ENCODE peak calls at places on chromosomes 3 and 15, in eight cellular contexts. K is iPS-NIHi11; B is sigmoid colon; Z is Calu3; T is brain microvascular endothelial cell; A is stimulated activated CD4-positive, alpha-beta T cell treated with anti-CD3 and anti-CD28 coated beads, Interleukin-1b, Interleukin-23, amount 100 ng/mL, for 48 hours; D is NCI-H2081; L is effector memory CD4-positive, alpha-beta T cell. P is an unnamed sample.

GRCh38 chr3:31943041-31943440 is 38.0 kb downstream of the OSBPL10 start:
- DNase-seq in K (no peak), Z (no peak), A (no peak), D (no peak), B (no peak), T (no peak), L (no peak), P (no peak)

GRCh38 chr3:8278448-8278847 is 223.2 kb upstream of the LMCD1 start:
- DNase-seq in L (no peak), B (no peak), Z (no peak), D (no peak), A (no peak), T (no peak), K (no peak), P (no peak)

GRCh38 chr3:51381333-51381705 is 3.8 kb upstream of the MANF start:
- DNase-seq in T (no peak), K (no peak), L (no peak), A (no peak), B (no peak), D (no peak), Z (no peak), P (no peak)

GRCh38 chr3:132803889-132804288 is 81.7 kb upstream of the NPHP3 start:
- DNase-seq in Z (no peak), L (no peak), K (peak; percentile 56), B (no peak), T (peak; percentile 1), A (no peak), D (no peak), P (no peak)

GRCh38 chr3:16063603-16064002 is 110.9 kb upstream of the GALNT15 start:
- DNase-seq in Z (no peak), K (no peak), D (no peak), A (no peak), L (no peak), T (no peak), B (peak; percentile 76), P (peak; percentile 96)

GRCh38 chr3:62186967-62187366 is 186.4 kb downstream of the FEZF2 start:
- DNase-seq in L (no peak), T (no peak), B (no peak), D (no peak), Z (no peak), A (no peak), K (peak; percentile 45), P (no peak)

GRCh38 chr3:171404376-171404982 is 55.7 kb downstream of the TNIK start:
- DNase-seq in T (no peak), Z (peak; percentile 23), L (no peak), K (no peak), A (no peak), B (no peak), D (no peak), P (no peak)

GRCh38 chr3:31776016-31776415 is 205.0 kb downstream of the OSBPL10 start:
- DNase-seq in T (no peak), B (no peak), L (no peak), A (no peak), Z (no peak), D (no peak), K (no peak), P (no peak)

GRCh38 chr3:21747376-21747775 is 3.6 kb downstream of the ZNF385D start:
- DNase-seq in L (no peak), K (no peak), D (no peak), B (no peak), Z (no peak), A (no peak), T (no peak), P (no peak)

GRCh38 chr3:183013074-183013473 is 32.7 kb upstream of the DCUN1D1 start:
- DNase-seq in K (no peak), A (no peak), D (no peak), L (no peak), B (no peak), Z (no peak), T (no peak), P (no peak)

GRCh38 chr3:8712871-8713360 is 20.7 kb upstream of the CAV3 start:
- DNase-seq in K (peak; percentile 2), B (no peak), D (no peak), Z (no peak), T (no peak), L (no peak), A (no peak), P (no peak)

GRCh38 chr15:67197364-67197695 is 57.1 kb downstream of the AAGAB start:
- DNase-seq in A (no peak), D (no peak), L (no peak), K (no peak), Z (no peak), B (no peak), T (no peak), P (no peak)

GRCh38 chr3:112781611-112782010 is 65.1 kb downstream of the CD200R1L start:
- DNase-seq in K (no peak), Z (no peak), A (no peak), D (no peak), B (no peak), T (no peak), L (no peak), P (no peak)

P was measured in putamen.